ENCODE peak calls at places on chromosomes 12 and 14, in five cellular contexts. D is cardiac muscle cell; U is CD4-positive, alpha-beta T cell; E is psoas muscle; A is GM23248. Z is an unnamed sample.
A peak's percentile ranks its signal among the peaks of the same experiment; 100 is the strongest.

GRCh38 chr14:92959189-92959531 is 36.2 kb downstream of the CHGA start:
- DNase-seq in E (no peak), D (no peak), A (no peak), U (no peak), Z (peak; percentile 55)

GRCh38 chr12:57896139-57896436 is 45.3 kb upstream of the ATP23 start:
- DNase-seq in U (no peak), A (peak; percentile 57), D (peak; percentile 8), E (no peak), Z (no peak)

GRCh38 chr12:92539966-92540791 is 162.6 kb upstream of the PLEKHG7 start:
- DNase-seq in E (peak; percentile 53), A (no peak), U (no peak), D (peak; percentile 8), Z (peak; percentile 60)

GRCh38 chr14:22315336-22315735 is 273.7 kb downstream of the DAD1 start:
- DNase-seq in D (no peak), U (no peak), A (peak; percentile 8), E (no peak), Z (no peak)

GRCh38 chr14:86423212-86423611 is 893.3 kb downstream of the FLRT2 start:
- DNase-seq in U (no peak), D (no peak), A (no peak), E (no peak), Z (no peak)

GRCh38 chr12:129186952-129187351 is 333.7 kb downstream of the GLT1D1 start:
- DNase-seq in E (no peak), U (no peak), D (no peak), A (no peak), Z (no peak)

GRCh38 chr14:92729632-92730358 is 18.6 kb downstream of the LGMN start:
- DNase-seq in A (peak; percentile 63), D (no peak), E (no peak), U (no peak), Z (no peak)

GRCh38 chr12:42819801-42820200 is 230.3 kb upstream of the PRICKLE1 start:
- DNase-seq in E (no peak), A (peak; percentile 58), U (no peak), D (no peak), Z (no peak)

GRCh38 chr14:76997257-76997970 is 31.1 kb downstream of the IRF2BPL start:
- DNase-seq in E (no peak), D (no peak), A (peak; percentile 83), U (no peak), Z (no peak)

GRCh38 chr12:104870797-104871196 is 87.3 kb downstream of the SLC41A2 start:
- DNase-seq in U (no peak), E (no peak), D (no peak), A (no peak), Z (no peak)

GRCh38 chr14:45284802-45285201 is 31.8 kb upstream of the MIS18BP1 start:
- DNase-seq in D (no peak), U (no peak), E (no peak), A (no peak), Z (no peak)

GRCh38 chr12:53941187-53941586 is 2.6 kb downstream of the HOXC13 start:
- DNase-seq in D (no peak), E (no peak), A (no peak), U (no peak), Z (no peak)

GRCh38 chr12:75650989-75651695 is 139.7 kb upstream of the KRR1 start:
- DNase-seq in A (no peak), D (no peak), U (no peak), E (no peak), Z (no peak)

GRCh38 chr12:26557326-26557725 is 275.7 kb downstream of the ITPR2 start:
- DNase-seq in D (no peak), A (no peak), E (no peak), U (no peak), Z (no peak)

GRCh38 chr14:75752907-75753594 is 92.0 kb downstream of the TTLL5 start:
- DNase-seq in D (no peak), U (no peak), E (no peak), A (peak; percentile 71), Z (no peak)

GRCh38 chr14:21320913-21321312 is 41.0 kb downstream of the RPGRIP1 start:
- DNase-seq in E (no peak), A (no peak), D (no peak), U (no peak), Z (no peak)

GRCh38 chr14:50955373-50956043 is 11.2 kb upstream of the PYGL start:
- DNase-seq in U (no peak), D (peak; percentile 20), A (peak; percentile 99), E (peak; percentile 80), Z (no peak)

GRCh38 chr12:109358154-109358869 is 10.6 kb downstream of the MYO1H start:
- DNase-seq in D (no peak), U (no peak), A (peak; percentile 45), E (no peak), Z (no peak)

GRCh38 chr12:40325349-40325960 is 100.7 kb downstream of the LRRK2 start:
- DNase-seq in D (no peak), E (no peak), A (peak; percentile 24), U (no peak), Z (no peak)

GRCh38 chr14:102279688-102280348 is 25.1 kb downstream of the MOK start:
- DNase-seq in A (peak; percentile 98), U (no peak), E (no peak), D (no peak), Z (peak; percentile 23)

GRCh38 chr12:85405781-85406522 is 125.9 kb downstream of the ALX1 start:
- DNase-seq in E (no peak), A (peak; percentile 58), U (no peak), D (no peak), Z (no peak)

GRCh38 chr14:93963692-93964091 is 12.7 kb downstream of the ASB2 start:
- DNase-seq in A (no peak), U (no peak), D (no peak), E (no peak), Z (no peak)

GRCh38 chr12:76586764-76587395 is 27.3 kb upstream of the OSBPL8 start:
- DNase-seq in D (peak; percentile 38), A (peak; percentile 76), E (no peak), U (peak; percentile 5), Z (no peak)

GRCh38 chr12:71503579-71504470 is 64.2 kb downstream of the LGR5 start:
- DNase-seq in U (peak; percentile 2), E (no peak), A (no peak), D (no peak), Z (no peak)

GRCh38 chr12:93002278-93003054 is 73.4 kb upstream of the EEA1 start:
- DNase-seq in D (no peak), E (no peak), U (no peak), A (peak; percentile 95), Z (no peak)

GRCh38 chr14:89028462-89029134 is 204.1 kb downstream of the TTC8 start:
- DNase-seq in A (no peak), U (no peak), D (no peak), E (no peak), Z (no peak)
- H3K27me3 ChIP-seq in A (no peaks in the 10 kb centered on the region), U (peaks cover 48% of the 10 kb centered on the region), D (peaks cover 68% of the 10 kb centered on the region), E (no peaks in the 10 kb centered on the region), Z (no peaks in the 10 kb centered on the region)

GRCh38 chr12:132403636-132404434 is 74.4 kb upstream of the GALNT9 start:
- DNase-seq in E (peak; percentile 48), U (no peak), D (no peak), A (no peak), Z (peak; percentile 59)
- H3K27me3 ChIP-seq in E (no peaks in the 10 kb centered on the region), U (peaks cover 35% of the 10 kb centered on the region), D (peaks cover 1% of the 10 kb centered on the region), A (peaks cover 12% of the 10 kb centered on the region), Z (no peaks in the 10 kb centered on the region)

GRCh38 chr14:68944162-68944561 is 34.9 kb downstream of the ACTN1 start:
- DNase-seq in E (no peak), U (no peak), A (no peak), D (no peak), Z (no peak)
- H3K27me3 ChIP-seq in E (no peaks in the 10 kb centered on the region), U (no peaks in the 10 kb centered on the region), A (no peaks in the 10 kb centered on the region), D (no peaks in the 10 kb centered on the region), Z (no peaks in the 10 kb centered on the region)

GRCh38 chr14:36515896-36516718 is 3.9 kb downstream of the NKX2-1 start:
- DNase-seq in E (no peak), D (no peak), A (no peak), U (no peak), Z (no peak)

GRCh38 chr14:36513012-36513420 is 7.0 kb downstream of the NKX2-1 start:
- DNase-seq in A (no peak), U (no peak), E (no peak), D (no peak), Z (no peak)

GRCh38 chr14:36513451-36514277 is 6.4 kb downstream of the NKX2-1 start:
- DNase-seq in E (no peak), U (no peak), A (no peak), D (peak; percentile 54), Z (no peak)

GRCh38 chr14:36515105-36515593 is 4.9 kb downstream of the NKX2-1 start:
- DNase-seq in E (no peak), D (no peak), A (no peak), U (no peak), Z (no peak)

DNA sequence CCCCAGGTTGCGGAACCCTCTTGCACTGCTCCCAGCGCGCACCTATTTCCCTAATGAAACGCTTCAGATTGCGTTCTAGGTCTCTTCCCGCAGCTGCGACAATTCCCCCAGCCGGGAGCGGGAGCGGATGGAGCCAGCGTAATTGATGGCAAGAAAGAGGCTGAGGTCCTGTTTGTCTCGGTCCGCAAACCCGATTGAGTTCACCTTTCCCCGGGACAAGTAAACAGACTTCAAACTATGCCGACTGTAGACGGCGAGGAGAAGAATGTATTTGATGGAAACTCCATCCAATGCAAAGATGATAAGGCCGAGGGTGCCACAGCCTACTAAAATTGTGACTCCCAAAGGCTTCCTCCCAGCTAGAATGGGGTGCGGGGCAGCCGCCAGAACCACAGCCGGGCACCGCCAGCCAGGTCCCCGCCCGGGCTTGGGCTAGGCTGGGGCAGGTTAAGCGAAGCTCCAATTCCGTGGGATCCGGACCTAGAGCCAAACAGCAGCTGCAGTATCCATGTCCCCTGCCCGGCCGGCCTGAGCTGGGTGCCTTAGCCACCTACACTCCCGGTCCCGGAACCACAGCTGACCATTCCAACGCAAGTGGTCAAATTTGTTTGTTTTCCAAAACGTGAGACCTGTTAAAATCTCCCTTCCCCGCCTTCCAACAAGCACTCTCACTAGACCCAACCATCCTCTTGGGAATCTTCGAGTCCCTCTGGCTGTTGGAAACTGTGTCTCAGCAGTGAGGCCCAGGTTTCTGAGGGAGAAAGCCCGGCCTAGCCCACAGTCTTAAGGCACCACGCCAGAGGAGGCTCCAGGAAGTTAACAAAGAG is 5.5 kb downstream of the NKX2-1 start:
- DNase-seq in D (no peak), A (no peak), U (no peak), E (no peak), Z (no peak)
- H3K27me3 ChIP-seq in D (peaks cover 100% of the 10 kb centered on the region), A (peaks cover 87% of the 10 kb centered on the region), U (peaks cover 86% of the 10 kb centered on the region), E (no peaks in the 10 kb centered on the region), Z (peaks cover 45% of the 10 kb centered on the region)

GRCh38 chr12:113241191-113242017 is 20.1 kb downstream of the TPCN1 start:
- DNase-seq in A (peak; percentile 94), U (no peak), E (peak; percentile 73), D (no peak), Z (peak; percentile 63)
- H3K27me3 ChIP-seq in A (no peaks in the 10 kb centered on the region), U (no peaks in the 10 kb centered on the region), E (no peaks in the 10 kb centered on the region), D (no peaks in the 10 kb centered on the region), Z (no peaks in the 10 kb centered on the region)

GRCh38 chr12:110849748-110850403 is 3.1 kb downstream of the CCDC63 start:
- DNase-seq in A (no peak), D (no peak), E (no peak), U (no peak), Z (no peak)
- H3K27me3 ChIP-seq in A (peaks cover 55% of the 10 kb centered on the region), D (no peaks in the 10 kb centered on the region), E (no peaks in the 10 kb centered on the region), U (no peaks in the 10 kb centered on the region), Z (no peaks in the 10 kb centered on the region)

DNA sequence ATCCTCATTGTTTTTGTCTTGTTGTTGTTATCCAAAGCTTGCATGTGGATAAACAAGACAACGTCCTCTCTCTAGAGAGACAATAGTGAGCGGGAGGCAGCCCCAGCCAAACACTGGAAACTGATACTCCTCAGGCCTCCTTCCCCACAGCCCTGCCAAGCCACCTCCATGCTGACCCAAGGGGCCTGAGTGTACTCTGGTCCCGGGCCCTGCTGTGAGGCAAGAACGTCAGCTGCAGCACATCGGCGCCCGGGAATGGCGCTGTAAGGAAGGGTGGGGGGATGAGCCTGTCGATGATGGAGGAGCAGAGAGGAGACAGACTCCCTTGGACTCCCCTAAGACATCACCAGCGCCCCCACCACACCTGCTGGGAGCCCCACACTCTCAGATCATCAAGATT is 83.6 kb downstream of the ANO2 start:
- DNase-seq in D (no peak), U (no peak), A (no peak), E (peak; percentile 76), Z (no peak)
- H3K27me3 ChIP-seq in D (no peaks in the 10 kb centered on the region), U (no peaks in the 10 kb centered on the region), A (no peaks in the 10 kb centered on the region), E (no peaks in the 10 kb centered on the region), Z (no peaks in the 10 kb centered on the region)

Z was measured in pancreas.